ENCODE peak calls at places on chromosomes 6 and 20, in four cellular contexts. I, G, C and B are unnamed samples.

GRCh38 chr20:24289737-24290481 is 179.5 kb upstream of the SYNDIG1 start:
- DNase-seq in I (no peak), G (no peak), C (peak; percentile 73), B (no peak)

GRCh38 chr6:39790772-39791171 is 1.4 kb upstream of the DAAM2 start:
- DNase-seq in I (no peak), G (no peak), C (no peak), B (no peak)

GRCh38 chr6:251920-252319 is 40.4 kb upstream of the DUSP22 start:
- DNase-seq in I (peak; percentile 70), G (no peak), C (no peak), B (no peak)

GRCh38 chr6:33959661-33960344 is 156.0 kb upstream of the MLN start:
- DNase-seq in I (no peak), G (no peak), C (no peak), B (no peak)

GRCh38 chr6:17482711-17483110 is 89.3 kb downstream of the CAP2 start:
- DNase-seq in I (no peak), G (no peak), C (no peak), B (no peak)

GRCh38 chr6:148440021-148440420 is 97.4 kb downstream of the SASH1 start:
- DNase-seq in I (no peak), G (no peak), C (no peak), B (no peak)

GRCh38 chr20:63828951-63829350 is 2.1 kb downstream of the ZBTB46 start:
- DNase-seq in I (no peak), G (no peak), C (no peak), B (no peak)

GRCh38 chr6:137749595-137750215 is 117.4 kb upstream of the TNFAIP3 start:
- DNase-seq in I (no peak), G (no peak), C (no peak), B (no peak)

GRCh38 chr6:71410164-71410566 is 121.6 kb downstream of the OGFRL1 start:
- DNase-seq in I (peak; percentile 5), G (no peak), C (no peak), B (no peak)

GRCh38 chr6:169454204-169454871 is 200.7 kb upstream of the THBS2 start:
- DNase-seq in I (no peak), G (peak; percentile 43), C (peak; percentile 1), B (no peak)

GRCh38 chr6:13351271-13351670 is 22.9 kb upstream of the TBC1D7 start:
- DNase-seq in I (no peak), G (no peak), C (no peak), B (no peak)

GRCh38 chr6:64301307-64302236 is 666.0 kb downstream of the PHF3 start:
- DNase-seq in I (no peak), G (no peak), C (no peak), B (no peak)

GRCh38 chr20:50930139-50931047 is 844 bp downstream of the ADNP start:
- DNase-seq in I (no peak), G (peak; percentile 22), C (no peak), B (no peak)

GRCh38 chr6:35496851-35497570 is at the start of gene TEAD3:
- DNase-seq in I (no peak), G (peak; percentile 98), C (peak; percentile 41), B (peak; percentile 89)

GRCh38 chr6:150539111-150539510 is 60.6 kb upstream of the PLEKHG1 start:
- DNase-seq in I (no peak), G (no peak), C (no peak), B (no peak)

GRCh38 chr20:3275966-3276365 is 37.0 kb upstream of the SLC4A11 start:
- DNase-seq in I (no peak), G (no peak), C (no peak), B (no peak)

GRCh38 chr6:131042664-131043063 is 20.4 kb downstream of the EPB41L2 start:
- DNase-seq in I (no peak), G (no peak), C (no peak), B (no peak)

GRCh38 chr20:62887147-62887859 is 25.7 kb upstream of the TCFL5 start:
- DNase-seq in I (no peak), G (no peak), C (peak; percentile 79), B (no peak)

GRCh38 chr6:96939019-96939805 is 14.7 kb downstream of the KLHL32 start:
- DNase-seq in I (no peak), G (no peak), C (no peak), B (no peak)

GRCh38 chr20:8094415-8094818 is 37.6 kb upstream of the PLCB1 start:
- DNase-seq in I (no peak), G (no peak), C (no peak), B (no peak)

GRCh38 chr6:118844915-118845314 is 49.0 kb upstream of the ASF1A start:
- DNase-seq in I (peak; percentile 20), G (no peak), C (no peak), B (no peak)

GRCh38 chr20:54645445-54646155 is 170.2 kb downstream of the DOK5 start:
- DNase-seq in I (no peak), G (no peak), C (no peak), B (no peak)

GRCh38 chr6:149750136-149750609 is 632 bp downstream of the PCMT1 start:
- DNase-seq in I (no peak), G (peak; percentile 80), C (peak; percentile 58), B (peak; percentile 40)

GRCh38 chr20:2338702-2339101 is 42.0 kb upstream of the TGM6 start:
- DNase-seq in I (no peak), G (no peak), C (no peak), B (no peak)

GRCh38 chr20:45792513-45793118 is 862 bp downstream of the DNTTIP1 start:
- DNase-seq in I (no peak), G (no peak), C (no peak), B (no peak)

GRCh38 chr20:37564388-37565133 is 36.9 kb upstream of the BLCAP start:
- DNase-seq in I (no peak), G (peak; percentile 81), C (no peak), B (peak; percentile 77)

GRCh38 chr6:25296980-25297379 is 17.8 kb downstream of the CARMIL1 start:
- DNase-seq in I (no peak), G (no peak), C (no peak), B (no peak)
- TF ChIP-seq SPI1 in I (no peak), G (no peak), C (no peak), B (no peak)

GRCh38 chr6:10310826-10311225 is 104.0 kb downstream of the TFAP2A start:
- DNase-seq in I (no peak), G (no peak), C (no peak), B (no peak)

GRCh38 chr6:10307028-10307427 is 107.8 kb downstream of the TFAP2A start:
- DNase-seq in I (no peak), G (no peak), C (no peak), B (no peak)

GRCh38 chr6:10307476-10307875 is 107.4 kb downstream of the TFAP2A start:
- DNase-seq in I (no peak), G (no peak), C (no peak), B (no peak)

GRCh38 chr6:10312445-10312844 is 102.4 kb downstream of the TFAP2A start:
- DNase-seq in I (no peak), G (no peak), C (no peak), B (no peak)

GRCh38 chr6:10309826-10310405 is 105.0 kb downstream of the TFAP2A start:
- DNase-seq in I (no peak), G (no peak), C (no peak), B (no peak)
- TF ChIP-seq SPI1 in I (no peak), G (no peak), C (no peak), B (no peak)

GRCh38 chr6:28167068-28167467 is 25.4 kb downstream of the ZKSCAN8 start:
- DNase-seq in I (no peak), G (no peak), C (no peak), B (no peak)
- TF ChIP-seq SPI1 in I (no peak), G (no peak), C (no peak), B (no peak)

GRCh38 chr6:5517781-5518180 is 256.5 kb downstream of the FARS2 start:
- DNase-seq in I (no peak), G (no peak), C (no peak), B (no peak)
- TF ChIP-seq SPI1 in I (no peak), G (no peak), C (no peak), B (no peak)

GRCh38 chr6:142946181-142946923 is 1.4 kb upstream of the HIVEP2 start:
- DNase-seq in I (no peak), G (peak; percentile 75), C (peak; percentile 64), B (peak; percentile 43)

GRCh38 chr6:142944126-142945066 is 580 bp downstream of the HIVEP2 start:
- DNase-seq in I (no peak), G (peak; percentile 53), C (peak; percentile 71), B (peak; percentile 31)

GRCh38 chr6:142943746-142944125 is 1.2 kb downstream of the HIVEP2 start:
- DNase-seq in I (no peak), G (no peak), C (no peak), B (no peak)

GRCh38 chr6:142945446-142946180 is 637 bp upstream of the HIVEP2 start:
- DNase-seq in I (no peak), G (peak; percentile 53), C (no peak), B (peak; percentile 38)

GRCh38 chr6:142945071-142945445 is at the start of gene HIVEP2:
- DNase-seq in I (no peak), G (peak; percentile 66), C (no peak), B (peak; percentile 26)
- TF ChIP-seq SPI1 in I (no peak), G (no peak), C (no peak), B (no peak)

DNA sequence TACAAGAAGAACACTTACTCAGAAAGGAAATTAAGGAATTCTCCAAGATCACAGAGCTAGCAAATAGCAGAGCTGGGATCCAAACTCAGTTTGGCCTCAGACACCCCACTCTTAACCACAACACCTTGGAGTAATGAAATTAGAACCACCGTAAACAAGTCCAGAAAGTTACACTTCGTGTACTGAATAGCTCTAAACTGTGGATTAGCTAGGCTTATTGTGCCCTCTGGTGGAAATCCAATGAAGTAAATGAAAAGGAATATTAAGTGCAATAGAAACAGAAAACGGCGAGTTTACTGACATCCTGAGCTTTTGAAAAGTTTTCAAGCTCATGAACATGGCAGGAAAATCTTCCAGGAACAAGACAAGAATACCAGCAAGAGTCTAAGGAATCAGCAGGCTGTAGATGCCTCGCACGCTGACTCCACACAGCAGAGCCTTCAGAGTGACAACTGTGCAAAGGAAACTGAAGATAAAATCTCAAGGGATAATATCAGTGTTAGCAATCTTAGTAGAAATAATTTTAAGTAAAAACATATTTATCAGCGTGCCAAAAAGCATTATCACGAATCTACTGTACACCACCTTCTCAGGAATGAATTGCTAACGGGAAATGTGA is 34.6 kb downstream of the FBXO5 start:
- DNase-seq in I (no peak), G (no peak), C (no peak), B (no peak)
- TF ChIP-seq SPI1 in I (no peak), G (no peak), C (no peak), B (no peak)